ENCODE peak calls at places on chromosomes 11 and 22, in ten cellular contexts. W is HCT116; C is OCI-LY7; Y is activated T-cell treated with anti-CD3 and anti-CD28 coated beads, Interleukin-2, amount 50 U/mL, for 72 hours; L is M059J; S is breast epithelium; F is endothelial cell; U is NCI-H1105; D is nephron progenitor cell; B is H4. E is an unnamed sample.

GRCh38 chr11:11993814-11994213 is 14.6 kb downstream of the DKK3 start:
- DNase-seq in W (peak; percentile 53), C (no peak), Y (no peak), L (peak; percentile 98), S (peak; percentile 68), F (no peak), U (no peak), D (no peak), B (peak; percentile 87), E (peak; percentile 71)

GRCh38 chr11:70883973-70884688 is 368.2 kb downstream of the SHANK2 start:
- DNase-seq in W (no peak), C (no peak), Y (no peak), L (no peak), S (no peak), F (no peak), U (no peak), D (no peak), B (no peak), E (no peak)

GRCh38 chr11:46728659-46729040 is 9.6 kb downstream of the F2 start:
- DNase-seq in W (no peak), C (no peak), Y (no peak), L (no peak), S (no peak), F (no peak), U (no peak), D (no peak), B (no peak), E (no peak)

GRCh38 chr22:41621099-41621910 is at the start of gene XRCC6:
- DNase-seq in W (peak; percentile 100), C (peak; percentile 100), Y (peak; percentile 100), L (peak; percentile 98), S (peak; percentile 100), F (peak; percentile 99), U (peak; percentile 100), D (peak; percentile 100), B (peak; percentile 100), E (peak; percentile 99)

GRCh38 chr11:126718319-126718718 is 282.3 kb downstream of the KIRREL3 start:
- DNase-seq in W (no peak), C (no peak), Y (no peak), L (peak; percentile 62), S (no peak), F (no peak), U (no peak), D (no peak), B (no peak), E (no peak)

GRCh38 chr11:128133501-128133900 is 453.9 kb downstream of the ETS1 start:
- DNase-seq in W (no peak), C (no peak), Y (no peak), L (no peak), S (no peak), F (no peak), U (no peak), D (no peak), B (no peak), E (no peak)

GRCh38 chr11:3213659-3214419 is 4.8 kb downstream of the MRGPRG start:
- DNase-seq in W (no peak), C (no peak), Y (no peak), L (no peak), S (no peak), F (no peak), U (no peak), D (no peak), B (no peak), E (no peak)

GRCh38 chr11:96019810-96020747 is 96.2 kb upstream of the MTMR2 start:
- DNase-seq in W (no peak), C (no peak), Y (no peak), L (no peak), S (no peak), F (no peak), U (no peak), D (no peak), B (no peak), E (no peak)

GRCh38 chr22:23691748-23692423 is 1.1 kb downstream of the RGL4 start:
- DNase-seq in W (no peak), C (no peak), Y (no peak), L (no peak), S (no peak), F (no peak), U (no peak), D (no peak), B (no peak), E (no peak)

GRCh38 chr11:47379317-47379716 is 970 bp upstream of the SPI1 start:
- DNase-seq in W (no peak), C (no peak), Y (no peak), L (no peak), S (no peak), F (no peak), U (no peak), D (no peak), B (no peak), E (no peak)

GRCh38 chr11:21545701-21546100 is 647.2 kb upstream of the ANO5 start:
- DNase-seq in W (no peak), C (no peak), Y (no peak), L (no peak), S (no peak), F (no peak), U (no peak), D (no peak), B (no peak), E (no peak)

GRCh38 chr11:74384641-74385040 is 13.6 kb downstream of the PGM2L1 start:
- DNase-seq in W (no peak), C (no peak), Y (no peak), L (no peak), S (no peak), F (no peak), U (no peak), D (no peak), B (no peak), E (no peak)